ENCODE peak calls at places on chromosomes 16 and 17, in nine cellular contexts. T is iPS DF 6.9; J is CD8-positive, alpha-beta memory T cell; G is CD8-positive, alpha-beta T cell; B is lung; S is prostate gland; I is body of pancreas; O is psoas muscle; W is pancreas. R is an unnamed sample.

GRCh38 chr16:69031877-69032301 is 73.6 kb upstream of the HAS3 start:
- DNase-seq in T (no peak), J (no peak), G (no peak), B (no peak), S (no peak), I (peak; percentile 94), O (no peak), W (peak; percentile 87), R (no peak)

GRCh38 chr16:53142823-53143568 is 88.2 kb downstream of the CHD9 start:
- DNase-seq in T (no peak), J (no peak), G (no peak), B (no peak), S (no peak), I (no peak), O (no peak), W (no peak), R (no peak)

GRCh38 chr17:9200699-9201359 is 179.5 kb downstream of the NTN1 start:
- DNase-seq in T (no peak), J (no peak), G (no peak), B (no peak), S (no peak), I (no peak), O (no peak), W (no peak), R (no peak)

GRCh38 chr17:7393613-7394451 is 493 bp downstream of the PLSCR3 start:
- DNase-seq in T (no peak), J (peak; percentile 82), G (peak; percentile 57), B (no peak), S (no peak), I (no peak), O (peak; percentile 49), W (peak; percentile 75), R (peak; percentile 47)

GRCh38 chr17:64492481-64493109 is 4.3 kb downstream of the POLG2 start:
- DNase-seq in T (no peak), J (peak; percentile 28), G (no peak), B (no peak), S (no peak), I (no peak), O (no peak), W (no peak), R (no peak)

GRCh38 chr16:84279871-84280270 is 14.8 kb upstream of the WFDC1 start:
- DNase-seq in T (no peak), J (no peak), G (no peak), B (no peak), S (no peak), I (no peak), O (no peak), W (no peak), R (no peak)

GRCh38 chr16:34078697-34079096 is 619.3 kb downstream of the TP53TG3F start:
- DNase-seq in T (no peak), J (no peak), G (no peak), B (no peak), S (no peak), I (no peak), O (no peak), W (no peak), R (peak; percentile 1)

GRCh38 chr17:13922885-13923284 is 146.4 kb upstream of the COX10 start:
- DNase-seq in T (no peak), J (no peak), G (no peak), B (no peak), S (no peak), I (no peak), O (no peak), W (no peak), R (no peak)

GRCh38 chr16:14458576-14458975 is 171.5 kb downstream of the PARN start:
- DNase-seq in T (peak; percentile 22), J (no peak), G (no peak), B (no peak), S (no peak), I (no peak), O (no peak), W (no peak), R (peak; percentile 63)

GRCh38 chr17:17779015-17779611 is 57.7 kb downstream of the SREBF1 start:
- DNase-seq in T (no peak), J (no peak), G (no peak), B (no peak), S (no peak), I (no peak), O (peak; percentile 20), W (peak; percentile 65), R (no peak)
- H3K4me1 ChIP-seq in T (peaks cover 5% of the 10 kb centered on the region), J (peaks cover 5% of the 10 kb centered on the region), G (peaks cover 14% of the 10 kb centered on the region), B (peaks cover 11% of the 10 kb centered on the region), S (peaks cover 19% of the 10 kb centered on the region), I (peaks cover 50% of the 10 kb centered on the region), O (peaks cover 25% of the 10 kb centered on the region), W (peaks cover 18% of the 10 kb centered on the region), R (peaks cover 34% of the 10 kb centered on the region)

GRCh38 chr17:76537288-76537577 is 276 bp downstream of the CYGB start:
- DNase-seq in T (no peak), J (no peak), G (no peak), B (no peak), S (no peak), I (peak; percentile 52), O (peak; percentile 59), W (peak; percentile 77), R (no peak)
- H3K4me3 ChIP-seq in T (peak overlapping the region; percentile 66), J (no peak overlapping the region), G (no peak overlapping the region), B (peak overlapping the region; percentile 25), S (peak overlapping the region; percentile 32), I (no peak overlapping the region), O (peak overlapping the region; percentile 65), W (peak overlapping the region; percentile 39), R (no peak overlapping the region)

GRCh38 chr16:31111881-31112466 is 3.8 kb downstream of the BCKDK start:
- DNase-seq in T (no peak), J (no peak), G (no peak), B (no peak), S (no peak), I (no peak), O (no peak), W (no peak), R (no peak)
- H3K27ac ChIP-seq in T (no peak overlapping the region), J (no peak overlapping the region), G (no peak overlapping the region), B (peak overlapping the region; percentile 60), S (no peak overlapping the region), I (peak overlapping the region; percentile 74), O (peak overlapping the region; percentile 70), W (no peak overlapping the region), R (no peak overlapping the region)

DNA sequence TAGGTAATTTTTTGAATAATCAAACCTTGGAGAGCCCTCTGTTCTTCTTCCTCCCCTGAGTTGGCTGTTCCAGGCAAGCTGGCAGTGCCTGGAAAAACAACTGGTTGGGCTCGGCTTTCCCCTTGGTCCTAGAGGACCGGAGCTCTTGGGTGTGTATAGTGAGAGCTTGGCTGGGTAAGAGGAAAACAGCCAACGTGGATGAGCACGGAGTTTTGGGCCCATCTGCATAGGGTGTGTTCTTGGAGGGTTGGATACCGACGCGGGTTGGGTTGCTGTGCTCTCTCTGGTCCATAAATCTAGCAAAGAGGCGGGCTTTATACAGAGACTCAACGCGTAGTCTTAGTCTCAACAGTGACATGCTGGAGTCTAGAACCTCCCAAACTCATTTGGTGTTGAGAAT is 23.2 kb downstream of the ITGB3 start:
- DNase-seq in T (no peak), J (no peak), G (no peak), B (peak; percentile 52), S (no peak), I (peak; percentile 72), O (peak; percentile 63), W (peak; percentile 81), R (no peak)
- H3K4me1 ChIP-seq in T (peaks cover 5% of the 10 kb centered on the region), J (no peaks in the 10 kb centered on the region), G (no peaks in the 10 kb centered on the region), B (peaks cover 30% of the 10 kb centered on the region), S (peaks cover 11% of the 10 kb centered on the region), I (peaks cover 25% of the 10 kb centered on the region), O (peaks cover 48% of the 10 kb centered on the region), W (peaks cover 21% of the 10 kb centered on the region), R (peaks cover 48% of the 10 kb centered on the region)

GRCh38 chr17:17680477-17681186 is 626 bp upstream of the RAI1 start:
- DNase-seq in T (no peak), J (no peak), G (no peak), B (no peak), S (no peak), I (no peak), O (no peak), W (no peak), R (no peak)
- H3K4me3 ChIP-seq in T (no peak overlapping the region), J (no peak overlapping the region), G (peak overlapping the region; percentile 54), B (no peak overlapping the region), S (peak overlapping the region; percentile 82), I (no peak overlapping the region), O (peak overlapping the region; percentile 88), W (peak overlapping the region; percentile 83), R (peak overlapping the region; percentile 98)

DNA sequence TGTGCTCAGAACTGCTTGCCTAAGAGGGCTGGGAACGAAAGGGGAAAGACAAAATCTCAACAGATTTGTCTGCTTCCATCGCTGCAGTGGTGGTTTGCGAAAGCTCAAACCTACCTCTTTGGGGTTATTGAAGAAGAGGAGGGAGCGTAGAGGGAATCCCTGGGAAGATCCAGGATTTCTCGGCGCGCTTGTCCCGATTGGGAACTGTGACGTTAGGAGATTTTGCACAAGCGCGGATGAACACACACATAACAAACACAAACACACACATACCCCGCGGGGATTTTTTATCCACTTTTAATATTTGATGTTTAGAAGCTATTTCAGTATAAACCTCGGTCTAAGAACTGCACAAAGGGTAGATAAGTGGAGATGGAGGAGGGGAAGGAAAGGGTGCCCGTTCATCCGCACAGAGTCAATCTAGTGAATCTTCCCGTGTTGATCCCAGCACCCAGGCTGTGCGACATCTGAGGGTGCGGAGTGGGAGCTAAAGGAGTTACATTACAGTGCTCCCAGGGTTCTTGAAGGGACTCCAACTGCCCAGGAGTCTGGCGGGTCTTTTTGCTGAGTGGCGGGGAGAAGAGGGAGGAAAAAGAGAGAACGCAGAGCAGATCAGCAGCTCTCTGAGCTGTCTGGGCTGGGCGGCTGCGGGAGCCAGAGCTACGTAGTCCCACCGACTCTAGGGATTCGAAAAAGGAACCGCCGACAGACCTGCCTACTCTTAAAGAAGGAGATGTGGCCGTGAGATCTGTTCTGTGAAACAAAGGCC is 1.5 kb upstream of the CA10 start:
- DNase-seq in T (no peak), J (no peak), G (no peak), B (no peak), S (no peak), I (no peak), O (no peak), W (no peak), R (no peak)
- H3K27ac ChIP-seq in T (no peak overlapping the region), J (no peak overlapping the region), G (no peak overlapping the region), B (no peak overlapping the region), S (no peak overlapping the region), I (no peak overlapping the region), O (no peak overlapping the region), W (no peak overlapping the region), R (no peak overlapping the region)

R was measured in SJCRH30.